ENCODE peak calls at places on chromosomes 1 and 21, in five cellular contexts. P, I, F, O and L are unnamed samples.

GRCh38 chr1:209155556-209155955 is 428.0 kb upstream of the CAMK1G start:
- DNase-seq in O (no peak), F (no peak), P (no peak), I (peak; percentile 36), L (no peak)

GRCh38 chr1:65615859-65616258 is 176.8 kb upstream of the PDE4B start:
- DNase-seq in F (no peak), I (no peak), O (peak; percentile 40), P (no peak), L (no peak)

GRCh38 chr1:178509608-178510007 is 3.3 kb upstream of the TEX35 start:
- DNase-seq in I (no peak), P (no peak), O (no peak), F (no peak), L (no peak)

GRCh38 chr1:44926311-44926781 is 60.0 kb downstream of the EIF2B3 start:
- DNase-seq in O (peak; percentile 52), I (peak; percentile 59), P (no peak), F (no peak), L (no peak)

GRCh38 chr21:42171091-42172053 is 47.6 kb upstream of the ABCG1 start:
- DNase-seq in F (no peak), I (no peak), O (no peak), P (no peak), L (no peak)

GRCh38 chr1:236011641-236012040 is 53.2 kb downstream of the NID1 start:
- DNase-seq in F (no peak), O (no peak), P (no peak), I (no peak), L (no peak)

GRCh38 chr1:109687641-109688499 is at the start of gene GSTM1:
- DNase-seq in P (peak; percentile 92), F (no peak), I (no peak), O (peak; percentile 87), L (no peak)

GRCh38 chr21:44013380-44014088 is 1.4 kb downstream of the TRAPPC10 start:
- DNase-seq in I (peak; percentile 23), O (peak; percentile 28), F (no peak), P (no peak), L (no peak)

GRCh38 chr1:55050283-55050682 is 10.9 kb downstream of the PCSK9 start:
- DNase-seq in P (no peak), F (no peak), I (peak; percentile 40), O (peak; percentile 74), L (no peak)

GRCh38 chr21:45336870-45337269 is 49.2 kb upstream of the POFUT2 start:
- DNase-seq in O (peak; percentile 35), P (peak; percentile 52), F (no peak), I (peak; percentile 41), L (no peak)

GRCh38 chr21:23402929-23403520 is 2204.3 kb downstream of the MRPL39 start:
- DNase-seq in F (no peak), I (no peak), O (no peak), P (no peak), L (no peak)

GRCh38 chr1:233614743-233615521 is 1.0 kb downstream of the KCNK1 start:
- DNase-seq in F (no peak), I (no peak), O (no peak), P (peak; percentile 60), L (no peak)

GRCh38 chr1:147673401-147673800 is 3.1 kb upstream of the ACP6 start:
- DNase-seq in P (no peak), O (peak; percentile 5), I (peak; percentile 26), F (no peak), L (no peak)

GRCh38 chr1:2554621-2555387 is 1.4 kb upstream of the TNFRSF14 start:
- DNase-seq in O (peak; percentile 34), F (no peak), I (no peak), P (no peak), L (no peak)

GRCh38 chr1:200372885-200373181 is 37.0 kb downstream of the ZNF281 start:
- DNase-seq in O (no peak), I (no peak), P (no peak), F (no peak), L (no peak)

GRCh38 chr21:27759091-27759659 is 792.3 kb upstream of the ADAMTS5 start:
- DNase-seq in F (no peak), I (peak; percentile 19), O (peak; percentile 18), P (peak; percentile 67), L (no peak)

GRCh38 chr1:110340207-110340468 is 961 bp downstream of the RBM15 start:
- DNase-seq in F (no peak), P (no peak), I (no peak), O (no peak), L (no peak)

GRCh38 chr1:208461680-208462079 is 217.5 kb upstream of the PLXNA2 start:
- DNase-seq in P (no peak), F (no peak), I (no peak), O (no peak), L (no peak)

GRCh38 chr1:7886346-7886745 is 33.5 kb upstream of the UTS2 start:
- DNase-seq in F (no peak), O (peak; percentile 14), P (no peak), I (no peak), L (no peak)

GRCh38 chr21:42685036-42685435 is 31.6 kb downstream of the PDE9A start:
- DNase-seq in I (no peak), F (no peak), P (no peak), O (no peak), L (no peak)

GRCh38 chr1:24379733-24380315 is 33.8 kb downstream of the STPG1 start:
- DNase-seq in O (peak; percentile 74), P (no peak), I (peak; percentile 18), F (no peak), L (no peak)

GRCh38 chr1:111407297-111407696 is 20.2 kb downstream of the OVGP1 start:
- DNase-seq in P (no peak), O (no peak), F (no peak), I (no peak), L (no peak)

GRCh38 chr21:28142692-28143091 is 850.0 kb downstream of the LTN1 start:
- DNase-seq in P (no peak), I (peak; percentile 81), F (no peak), O (peak; percentile 82), L (peak; percentile 49)

GRCh38 chr21:45827881-45828579 is 153.5 kb upstream of the COL6A1 start:
- DNase-seq in I (no peak), P (no peak), O (no peak), F (no peak), L (no peak)

GRCh38 chr21:31335957-31336738 is 7.9 kb downstream of the TIAM1 start:
- DNase-seq in O (peak; percentile 86), F (no peak), P (no peak), I (peak; percentile 89), L (peak; percentile 89)

GRCh38 chr1:29683472-29683871 is 447.1 kb downstream of the PTPRU start:
- DNase-seq in F (no peak), P (no peak), I (no peak), O (no peak), L (no peak)

GRCh38 chr1:206502403-206502802 is 4.9 kb upstream of the RASSF5 start:
- DNase-seq in P (no peak), O (no peak), F (no peak), I (no peak), L (no peak)

GRCh38 chr1:98053471-98054366 is 132.9 kb upstream of the DPYD start:
- DNase-seq in I (peak; percentile 84), F (peak; percentile 23), P (peak; percentile 90), O (peak; percentile 88), L (no peak)

GRCh38 chr21:46004168-46004861 is 22.7 kb downstream of the COL6A1 start:
- DNase-seq in O (peak; percentile 12), P (peak; percentile 47), I (no peak), F (no peak), L (no peak)

GRCh38 chr1:180580237-180580636 is 21.5 kb downstream of the OVAAL start:
- DNase-seq in F (no peak), I (peak; percentile 33), O (peak; percentile 40), P (peak; percentile 64), L (no peak)

GRCh38 chr1:220330265-220330664 is 58.0 kb upstream of the RAB3GAP2 start:
- DNase-seq in O (no peak), P (no peak), F (no peak), I (no peak), L (no peak)